ENCODE peak calls at places on chromosomes 7 and 10, in ten cellular contexts. U, O, C, F, S, L, M, R, G and V are unnamed samples.

GRCh38 chr7:150988230-150989226 is 2.3 kb upstream of the NOS3 start:
- DNase-seq in S (no peak), O (no peak), U (peak), R (peak), L (peak), M (peak), C (peak), F (no peak), G (no peak), V (no peak)

GRCh38 chr7:70752794-70753241 is 379.1 kb upstream of the GALNT17 start:
- DNase-seq in R (no peak), S (peak), C (no peak), F (peak), G (peak), L (no peak), M (no peak), U (no peak), O (peak), V (peak)

GRCh38 chr7:135768990-135769389 is 20.4 kb upstream of the FAM180A start:
- DNase-seq in S (no peak), L (no peak), U (no peak), R (no peak), G (no peak), C (peak), M (no peak), F (no peak), O (no peak), V (no peak)

GRCh38 chr7:156988605-156989185 is 21.8 kb downstream of the MNX1 start:
- DNase-seq in M (no peak), R (no peak), U (no peak), L (no peak), G (no peak), S (no peak), O (no peak), C (no peak), F (no peak), V (peak)

GRCh38 chr10:29811751-29812427 is 177.1 kb upstream of the SVIL start:
- DNase-seq in F (peak), U (no peak), S (peak), C (no peak), R (no peak), M (peak), O (peak), G (peak), L (no peak), V (peak)

GRCh38 chr7:116328161-116328560 is 117.8 kb downstream of the TES start:
- DNase-seq in F (no peak), U (no peak), R (no peak), C (no peak), G (no peak), S (no peak), O (no peak), L (no peak), M (peak), V (no peak)

GRCh38 chr10:42864575-42864974 is 82.0 kb downstream of the BMS1 start:
- DNase-seq in U (no peak), R (no peak), F (no peak), C (no peak), O (no peak), L (peak), M (peak), G (peak), S (no peak), V (peak)

GRCh38 chr7:80629023-80629422 is 9.4 kb upstream of the CD36 start:
- DNase-seq in F (no peak), M (no peak), L (no peak), S (no peak), U (no peak), C (no peak), G (no peak), O (no peak), R (no peak), V (no peak)

GRCh38 chr10:6603142-6604125 is 23.4 kb upstream of the PRKCQ start:
- DNase-seq in C (no peak), M (no peak), G (no peak), F (no peak), R (no peak), L (no peak), U (no peak), O (no peak), S (no peak), V (no peak)

GRCh38 chr7:66493235-66494181 is 135.2 kb upstream of the KCTD7 start:
- DNase-seq in S (peak), U (peak), L (peak), G (peak), C (peak), F (peak), O (peak), R (peak), M (peak), V (peak)
- TF ChIP-seq CTCF in S (peak), U (peak), L (no peak), G (no peak), C (peak), F (peak), O (no peak), R (peak), M (peak), V (no peak)

GRCh38 chr10:4243651-4244050 is 458.6 kb upstream of the KLF6 start:
- DNase-seq in U (no peak), S (peak), G (peak), M (peak), R (no peak), C (no peak), L (no peak), F (peak), O (peak), V (peak)
- H3K4me3 ChIP-seq in U (no peak), S (peak), G (no peak), M (peak), R (no peak), C (peak), L (no peak), F (no peak), O (no peak), V (peak)

GRCh38 chr10:126857178-126857806 is 47.9 kb upstream of the DOCK1 start:
- DNase-seq in M (no peak), S (no peak), F (no peak), C (no peak), G (no peak), U (no peak), R (no peak), L (no peak), O (no peak), V (no peak)
- TF ChIP-seq CTCF in M (no peak), S (peak), F (no peak), C (no peak), G (no peak), U (no peak), R (no peak), L (no peak), O (peak), V (no peak)

DNA sequence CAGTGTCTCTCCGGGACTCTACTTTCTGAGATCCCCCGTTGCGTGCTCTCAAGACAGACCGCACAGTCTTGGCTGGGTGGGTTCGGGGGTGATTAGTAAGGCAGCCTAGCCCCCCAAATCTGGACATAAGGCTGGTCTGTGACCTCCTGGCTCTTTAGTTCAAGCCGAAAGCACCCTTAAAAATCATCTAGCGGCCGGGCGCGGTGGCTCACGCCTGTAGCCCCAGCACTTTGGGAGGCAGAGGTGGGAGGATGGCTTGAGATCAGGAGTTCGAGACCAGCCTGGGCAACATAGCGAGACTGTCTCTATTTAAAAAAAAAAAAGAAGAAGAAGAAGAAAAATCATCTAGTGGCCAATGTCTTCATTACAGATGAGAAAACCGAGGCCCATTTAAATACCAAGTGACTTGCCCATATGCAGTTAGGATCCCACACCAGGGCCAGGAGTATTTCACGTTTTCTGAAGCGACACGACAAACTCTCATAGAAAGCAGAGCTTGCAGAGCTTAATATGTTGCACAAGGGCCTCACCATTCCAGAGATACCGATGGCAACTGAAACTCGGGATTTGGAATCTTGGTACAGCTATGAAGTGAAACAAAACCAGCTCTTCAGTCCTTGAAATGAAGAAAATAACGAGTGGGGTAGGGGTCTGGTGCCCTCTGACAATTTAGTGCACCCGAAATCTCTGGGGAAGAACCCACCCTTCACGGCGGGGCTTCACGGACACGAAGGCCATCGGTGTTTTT is 696 bp upstream of the HILPDA start:
- DNase-seq in F (no peak), U (no peak), G (peak), C (no peak), M (peak), R (peak), L (no peak), O (no peak), S (no peak), V (peak)
- H3K4me3 ChIP-seq in F (peak), U (peak), G (peak), C (peak), M (peak), R (peak), L (peak), O (peak), S (peak), V (peak)